ENCODE peak calls at places on chromosomes 1 and 21, in eight cellular contexts. G is fibroblast of lung, P is left lung, Y is aorta, I is GM06990, C is OCI-LY7, K is IMR-90, V is skeletal muscle cell. U is an unnamed sample.

GRCh38 chr1:40886318-40887011 is 24.3 kb upstream of the CITED4 start:
- DNase-seq in G (no peak), P (no peak), Y (no peak), I (no peak), C (no peak), K (no peak), V (no peak), U (no peak)

GRCh38 chr1:96562094-96562493 is 159.5 kb upstream of the PTBP2 start:
- DNase-seq in G (no peak), P (no peak), Y (no peak), I (no peak), C (no peak), K (no peak), V (no peak), U (no peak)

GRCh38 chr1:232880354-232880753 is 70.1 kb upstream of the NTPCR start:
- DNase-seq in G (peak), P (no peak), Y (no peak), I (no peak), C (peak), K (peak), V (peak), U (no peak)

GRCh38 chr1:245197911-245198379 is 43.2 kb downstream of the KIF26B start:
- DNase-seq in G (peak), P (no peak), Y (no peak), I (no peak), C (no peak), K (peak), V (peak), U (peak)

GRCh38 chr1:24540906-24541710 is 14.8 kb upstream of the NCMAP start:
- DNase-seq in G (peak), P (no peak), Y (no peak), I (no peak), C (no peak), K (peak), V (peak), U (peak)

GRCh38 chr1:56516539-56517252 is 62.7 kb downstream of the PLPP3 start:
- DNase-seq in G (peak), P (no peak), Y (no peak), I (peak), C (peak), K (peak), V (no peak), U (no peak)

GRCh38 chr1:149887456-149888159 is 11.8 kb upstream of the BOLA1 start:
- DNase-seq in G (peak), P (peak), Y (peak), I (peak), C (peak), K (peak), V (peak), U (peak)

GRCh38 chr1:64195089-64195410 is 8.4 kb upstream of the UBE2U start:
- DNase-seq in G (no peak), P (no peak), Y (no peak), I (no peak), C (no peak), K (no peak), V (no peak), U (no peak)

GRCh38 chr1:9028921-9029715 is 2.9 kb upstream of the SLC2A7 start:
- DNase-seq in G (peak), P (no peak), Y (no peak), I (no peak), C (no peak), K (peak), V (no peak), U (no peak)

GRCh38 chr1:35660581-35661473 is 19.5 kb upstream of the PSMB2 start:
- DNase-seq in G (peak), P (no peak), Y (no peak), I (no peak), C (no peak), K (peak), V (no peak), U (peak)

GRCh38 chr1:213260322-213261075 is 209.5 kb downstream of the RPS6KC1 start:
- DNase-seq in G (no peak), P (no peak), Y (no peak), I (no peak), C (no peak), K (no peak), V (no peak), U (no peak)

GRCh38 chr1:55304306-55304705 is 89.1 kb upstream of the USP24 start:
- DNase-seq in G (no peak), P (no peak), Y (no peak), I (no peak), C (no peak), K (no peak), V (no peak), U (no peak)

GRCh38 chr1:166920561-166921475 is 44.8 kb upstream of the TADA1 start:
- DNase-seq in G (no peak), P (peak), Y (no peak), I (no peak), C (no peak), K (no peak), V (no peak), U (no peak)

GRCh38 chr1:40618108-40618507 is 47.4 kb downstream of the RIMS3 start:
- DNase-seq in G (no peak), P (no peak), Y (no peak), I (no peak), C (no peak), K (no peak), V (no peak), U (no peak)

GRCh38 chr1:227369102-227369760 is 50.9 kb upstream of the CDC42BPA start:
- DNase-seq in G (no peak), P (no peak), Y (no peak), I (no peak), C (no peak), K (no peak), V (no peak), U (no peak)

GRCh38 chr1:85578321-85579295 is 2.0 kb upstream of the CCN1 start:
- DNase-seq in G (peak), P (no peak), Y (no peak), I (no peak), C (no peak), K (peak), V (peak), U (peak)

GRCh38 chr1:168565825-168566224 is 10.6 kb upstream of the XCL1 start:
- DNase-seq in G (no peak), P (no peak), Y (no peak), I (no peak), C (no peak), K (no peak), V (no peak), U (no peak)

GRCh38 chr1:58618303-58618702 is 41.3 kb upstream of the TACSTD2 start:
- DNase-seq in G (peak), P (no peak), Y (peak), I (no peak), C (no peak), K (peak), V (peak), U (peak)

GRCh38 chr1:28097100-28097472 is 8.7 kb upstream of the EYA3 start:
- DNase-seq in G (no peak), P (no peak), Y (no peak), I (no peak), C (no peak), K (no peak), V (no peak), U (no peak)

GRCh38 chr1:245686446-245687030 is 531.8 kb downstream of the KIF26B start:
- DNase-seq in G (no peak), P (no peak), Y (no peak), I (no peak), C (no peak), K (no peak), V (no peak), U (no peak)

GRCh38 chr1:14689996-14690614 is 91.6 kb downstream of the KAZN start:
- DNase-seq in G (no peak), P (no peak), Y (no peak), I (no peak), C (no peak), K (no peak), V (no peak), U (no peak)

GRCh38 chr1:30085814-30086770 is 637.3 kb downstream of the MATN1 start:
- DNase-seq in G (peak), P (no peak), Y (peak), I (peak), C (peak), K (peak), V (peak), U (no peak)

GRCh38 chr1:167683641-167684502 is 37.9 kb upstream of the MPZL1 start:
- DNase-seq in G (peak), P (peak), Y (peak), I (no peak), C (no peak), K (peak), V (no peak), U (no peak)

GRCh38 chr1:87127581-87127980 is 201.1 kb upstream of the LMO4 start:
- DNase-seq in G (no peak), P (no peak), Y (no peak), I (no peak), C (no peak), K (no peak), V (no peak), U (no peak)

GRCh38 chr1:117573386-117574040 is 32.3 kb upstream of the TENT5C start:
- DNase-seq in G (no peak), P (no peak), Y (no peak), I (no peak), C (no peak), K (peak), V (no peak), U (no peak)

GRCh38 chr1:195462646-195463045 is 1145.6 kb downstream of the KCNT2 start:
- DNase-seq in G (peak), P (no peak), Y (no peak), I (no peak), C (no peak), K (peak), V (peak), U (peak)

GRCh38 chr1:12076425-12077005 is 13.4 kb downstream of the TNFRSF8 start:
- DNase-seq in G (no peak), P (no peak), Y (no peak), I (no peak), C (no peak), K (no peak), V (no peak), U (no peak)

GRCh38 chr1:235622933-235623790 is 26.4 kb downstream of the GNG4 start:
- DNase-seq in G (no peak), P (no peak), Y (no peak), I (no peak), C (no peak), K (no peak), V (no peak), U (no peak)

GRCh38 chr1:46556822-46557221 is 5.4 kb upstream of the KNCN start:
- DNase-seq in G (peak), P (no peak), Y (no peak), I (no peak), C (no peak), K (peak), V (no peak), U (no peak)

GRCh38 chr1:10958614-10959013 is 53.8 kb upstream of the TARDBP start:
- DNase-seq in G (no peak), P (no peak), Y (no peak), I (no peak), C (no peak), K (no peak), V (no peak), U (no peak)

GRCh38 chr1:159854693-159855192 is 7.7 kb downstream of the VSIG8 start:
- DNase-seq in G (peak), P (peak), Y (peak), I (peak), C (no peak), K (peak), V (peak), U (no peak)

GRCh38 chr1:31645274-31645568 is 545 bp upstream of the PEF1 start:
- DNase-seq in G (no peak), P (peak), Y (no peak), I (no peak), C (no peak), K (no peak), V (no peak), U (no peak)

GRCh38 chr1:91555821-91556531 is 55.3 kb downstream of the CDC7 start:
- DNase-seq in G (peak), P (no peak), Y (no peak), I (peak), C (no peak), K (peak), V (peak), U (no peak)

GRCh38 chr21:34765619-34766018 is 96.8 kb downstream of the CLIC6 start:
- DNase-seq in G (no peak), P (no peak), Y (no peak), I (no peak), C (no peak), K (no peak), V (no peak), U (no peak)

GRCh38 chr1:208107415-208107814 is 136.8 kb downstream of the PLXNA2 start:
- DNase-seq in G (no peak), P (no peak), Y (no peak), I (no peak), C (no peak), K (no peak), V (no peak), U (no peak)

GRCh38 chr1:207925210-207925609 is 14.3 kb upstream of the CD34 start:
- DNase-seq in G (peak), P (no peak), Y (peak), I (no peak), C (no peak), K (no peak), V (no peak), U (no peak)

GRCh38 chr1:12208764-12209494 is 20.9 kb upstream of the VPS13D start:
- DNase-seq in G (peak), P (peak), Y (peak), I (peak), C (peak), K (peak), V (peak), U (peak)

GRCh38 chr1:12082988-12083387 is 19.9 kb downstream of the TNFRSF8 start:
- DNase-seq in G (no peak), P (no peak), Y (no peak), I (no peak), C (no peak), K (no peak), V (no peak), U (no peak)

GRCh38 chr1:209319057-209319432 is 264.5 kb upstream of the CAMK1G start:
- DNase-seq in G (no peak), P (no peak), Y (no peak), I (no peak), C (no peak), K (no peak), V (no peak), U (no peak)

DNA sequence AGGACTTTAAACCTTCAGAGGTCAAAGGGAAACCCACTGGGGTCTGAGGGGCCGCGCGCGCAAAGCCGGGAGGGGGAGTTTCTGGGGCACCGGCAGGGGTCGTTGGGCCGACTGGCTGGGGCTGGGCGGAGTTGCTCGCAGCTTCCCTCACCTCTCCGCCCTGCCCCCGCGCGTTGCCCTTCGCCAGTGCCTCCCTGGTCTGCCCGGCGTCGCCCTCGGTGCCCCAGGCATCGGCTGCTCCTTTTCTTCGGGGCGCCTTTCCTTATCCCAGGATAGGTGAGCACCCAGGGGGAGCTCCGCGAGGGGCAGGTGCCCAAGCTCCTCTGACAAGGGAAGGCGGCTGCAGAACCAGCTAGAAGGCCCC is 390 bp upstream of the NGF start:
- DNase-seq in G (no peak), P (peak), Y (peak), I (no peak), C (no peak), K (no peak), V (no peak), U (no peak)
- H3K4me3 ChIP-seq in G (peak), P (no peak), Y (peak), I (no peak), C (no peak), K (peak), V (peak), U (peak)

GRCh38 chr1:22755641-22756040 is 45.0 kb downstream of the EPHB2 start:
- DNase-seq in G (no peak), P (no peak), Y (no peak), I (no peak), C (no peak), K (peak), V (no peak), U (no peak)
- H3K4me3 ChIP-seq in G (no peak), P (no peak), Y (no peak), I (no peak), C (no peak), K (no peak), V (no peak), U (no peak)

DNA sequence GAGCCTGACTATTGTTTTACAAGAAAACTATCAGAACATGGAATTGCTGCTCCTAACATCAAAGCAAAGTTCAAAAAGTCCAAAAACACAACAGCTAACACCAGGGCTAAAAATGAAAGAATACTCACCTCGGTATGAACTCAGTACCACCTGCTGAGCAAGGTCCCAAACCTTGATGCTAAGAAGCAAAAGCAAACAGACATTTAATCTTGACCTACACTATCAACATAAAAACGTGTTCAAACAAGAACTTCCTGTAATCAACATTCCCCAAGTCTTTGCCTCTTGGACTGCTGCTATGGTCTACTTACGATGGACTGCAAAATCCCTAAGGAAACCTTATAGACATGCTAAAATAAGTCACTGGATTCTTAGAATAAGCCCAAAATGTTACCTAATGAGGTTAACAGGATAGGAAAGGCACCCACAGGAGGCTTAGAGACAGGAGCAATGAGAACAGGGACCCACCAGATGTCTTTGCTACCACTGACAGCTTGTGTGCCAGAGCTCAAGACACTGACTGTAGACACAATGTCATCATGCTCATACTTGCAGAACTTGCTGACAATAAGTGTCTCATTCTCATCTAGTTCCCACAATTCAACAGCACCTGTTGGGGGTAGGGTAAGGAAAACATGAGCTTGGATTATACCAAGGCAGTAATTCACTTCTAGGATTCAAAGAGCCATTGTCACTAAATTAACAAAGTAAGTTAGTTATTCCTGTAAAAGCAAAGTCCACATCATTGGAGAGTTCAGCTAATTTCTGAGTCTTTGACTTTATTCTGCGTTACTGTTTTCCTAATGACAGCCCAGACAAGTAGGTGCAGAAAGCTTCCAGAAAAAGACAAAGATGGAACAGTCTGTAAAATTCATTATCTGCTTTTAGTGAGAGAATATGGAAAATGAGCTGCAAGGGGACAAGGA is 1.8 kb downstream of the WDR77 start:
- DNase-seq in G (no peak), P (no peak), Y (no peak), I (no peak), C (no peak), K (no peak), V (no peak), U (no peak)
- H3K4me3 ChIP-seq in G (peak), P (peak), Y (no peak), I (peak), C (peak), K (no peak), V (peak), U (peak)

GRCh38 chr1:228455715-228456114 is 31.5 kb upstream of the RNF187 start:
- DNase-seq in G (peak), P (no peak), Y (no peak), I (no peak), C (peak), K (peak), V (no peak), U (no peak)
- H3K4me3 ChIP-seq in G (peak), P (no peak), Y (no peak), I (no peak), C (peak), K (no peak), V (no peak), U (peak)

GRCh38 chr21:15104470-15104869 is 39.7 kb upstream of the NRIP1 start:
- DNase-seq in G (no peak), P (no peak), Y (no peak), I (no peak), C (no peak), K (no peak), V (no peak), U (no peak)
- H3K4me3 ChIP-seq in G (no peak), P (no peak), Y (no peak), I (no peak), C (no peak), K (no peak), V (no peak), U (no peak)